ENCODE peak calls at places on chromosomes 12 and 14, in four cellular contexts. U is progenitor cell of endocrine pancreas, O is GM23338, V is cardiac fibroblast. X is an unnamed sample.

GRCh38 chr12:107320031-107320928 is 226.9 kb upstream of the CRY1 start:
- DNase-seq in U (no peak), O (peak; percentile 76), V (peak; percentile 58), X (no peak)

GRCh38 chr12:123483602-123484273 is 25.8 kb downstream of the SNRNP35 start:
- DNase-seq in U (no peak), O (no peak), V (no peak), X (no peak)

GRCh38 chr14:43872752-43873655 is 634.1 kb downstream of the FSCB start:
- DNase-seq in U (no peak), O (peak; percentile 88), V (no peak), X (no peak)

GRCh38 chr12:113306382-113306781 is 28.5 kb downstream of the SLC8B1 start:
- DNase-seq in U (no peak), O (no peak), V (no peak), X (no peak)

GRCh38 chr14:34359423-34360120 is 102.5 kb downstream of the SPTSSA start:
- DNase-seq in U (no peak), O (no peak), V (no peak), X (no peak)

GRCh38 chr14:105495101-105495989 is 4.3 kb downstream of the TEDC1 start:
- DNase-seq in U (no peak), O (no peak), V (no peak), X (no peak)

GRCh38 chr14:85533821-85534271 is 3.9 kb downstream of the FLRT2 start:
- DNase-seq in U (peak; percentile 15), O (peak; percentile 73), V (peak; percentile 32), X (no peak)

GRCh38 chr12:6612247-6612646 is 5.1 kb upstream of the CHD4 start:
- DNase-seq in U (no peak), O (no peak), V (no peak), X (no peak)

GRCh38 chr14:76926521-76927251 is 100.5 kb downstream of the LRRC74A start:
- DNase-seq in U (no peak), O (peak; percentile 73), V (peak; percentile 86), X (no peak)

GRCh38 chr14:104130974-104131651 is 7.3 kb upstream of the KIF26A start:
- DNase-seq in U (no peak), O (peak; percentile 69), V (peak; percentile 45), X (no peak)

GRCh38 chr12:77847060-77847541 is 16.4 kb downstream of the NAV3 start:
- DNase-seq in U (no peak), O (no peak), V (peak; percentile 60), X (no peak)

GRCh38 chr14:97777622-97778021 is 980.4 kb downstream of the VRK1 start:
- DNase-seq in U (no peak), O (no peak), V (no peak), X (no peak)

GRCh38 chr12:95881331-95881955 is 22.7 kb downstream of the SNRPF start:
- DNase-seq in U (no peak), O (no peak), V (peak; percentile 49), X (no peak)

GRCh38 chr12:4214912-4215861 is 58.4 kb upstream of the CCND2 start:
- DNase-seq in U (peak; percentile 8), O (no peak), V (no peak), X (no peak)

GRCh38 chr14:67420102-67420739 is 8.3 kb upstream of the PLEK2 start:
- DNase-seq in U (no peak), O (peak; percentile 87), V (no peak), X (no peak)

GRCh38 chr14:94904636-94905035 is 134.7 kb upstream of the GSC start:
- DNase-seq in U (no peak), O (peak; percentile 10), V (peak; percentile 18), X (no peak)

GRCh38 chr14:99605299-99605961 is 1.4 kb upstream of the CCDC85C start:
- DNase-seq in U (peak; percentile 37), O (peak; percentile 48), V (peak; percentile 46), X (peak; percentile 72)

GRCh38 chr14:50396636-50397460 is at the start of gene CDKL1:
- DNase-seq in U (peak; percentile 53), O (peak; percentile 83), V (peak; percentile 63), X (no peak)

GRCh38 chr12:130375888-130376287 is 38.2 kb downstream of the PIWIL1 start:
- DNase-seq in U (no peak), O (no peak), V (no peak), X (no peak)

GRCh38 chr14:89813485-89814080 is 140.9 kb downstream of the EFCAB11 start:
- DNase-seq in U (no peak), O (peak; percentile 67), V (peak; percentile 89), X (no peak)

GRCh38 chr14:100440207-100440631 is 117.1 kb downstream of the SLC25A47 start:
- DNase-seq in U (peak; percentile 30), O (peak; percentile 78), V (peak; percentile 65), X (peak; percentile 50)

GRCh38 chr14:67373347-67373746 is 13.2 kb downstream of the EIF2S1 start:
- DNase-seq in U (no peak), O (no peak), V (peak; percentile 56), X (no peak)

GRCh38 chr12:92042791-92043531 is 102.7 kb downstream of the BTG1 start:
- DNase-seq in U (no peak), O (no peak), V (no peak), X (no peak)

GRCh38 chr12:9911708-9912107 is 20.5 kb downstream of the CLEC2A start:
- DNase-seq in U (no peak), O (no peak), V (no peak), X (no peak)

GRCh38 chr12:96766232-96766631 is 140.8 kb upstream of the NEDD1 start:
- DNase-seq in U (no peak), O (peak; percentile 55), V (peak; percentile 11), X (no peak)

GRCh38 chr12:38456769-38457168 is 140.2 kb downstream of the ALG10B start:
- DNase-seq in U (no peak), O (no peak), V (no peak), X (no peak)

GRCh38 chr12:113172185-113172584 is 13.1 kb downstream of the DDX54 start:
- DNase-seq in U (no peak), O (no peak), V (no peak), X (no peak)

GRCh38 chr12:42504049-42504448 is 85.5 kb downstream of the PRICKLE1 start:
- DNase-seq in U (no peak), O (no peak), V (peak; percentile 28), X (no peak)

GRCh38 chr12:66140726-66141125 is 10.2 kb upstream of the LLPH start:
- DNase-seq in U (no peak), O (peak; percentile 27), V (no peak), X (no peak)

GRCh38 chr14:98099527-98099926 is 1172.5 kb downstream of the BCL11B start:
- DNase-seq in U (no peak), O (no peak), V (no peak), X (no peak)

GRCh38 chr14:73289308-73289707 is 52.0 kb downstream of the PAPLN start:
- DNase-seq in U (no peak), O (no peak), V (no peak), X (no peak)

GRCh38 chr14:85308531-85309300 is 221.2 kb upstream of the FLRT2 start:
- DNase-seq in U (no peak), O (no peak), V (peak; percentile 5), X (no peak)

GRCh38 chr12:110335481-110336045 is 54.5 kb downstream of the ATP2A2 start:
- DNase-seq in U (no peak), O (no peak), V (no peak), X (no peak)

GRCh38 chr12:110339184-110339952 is 58.3 kb downstream of the ATP2A2 start:
- DNase-seq in U (no peak), O (no peak), V (no peak), X (no peak)

GRCh38 chr12:110337912-110338710 is 57.1 kb downstream of the ATP2A2 start:
- DNase-seq in U (no peak), O (no peak), V (no peak), X (no peak)

GRCh38 chr12:110340706-110341105 is 59.7 kb downstream of the ATP2A2 start:
- DNase-seq in U (no peak), O (no peak), V (peak; percentile 23), X (no peak)

DNA sequence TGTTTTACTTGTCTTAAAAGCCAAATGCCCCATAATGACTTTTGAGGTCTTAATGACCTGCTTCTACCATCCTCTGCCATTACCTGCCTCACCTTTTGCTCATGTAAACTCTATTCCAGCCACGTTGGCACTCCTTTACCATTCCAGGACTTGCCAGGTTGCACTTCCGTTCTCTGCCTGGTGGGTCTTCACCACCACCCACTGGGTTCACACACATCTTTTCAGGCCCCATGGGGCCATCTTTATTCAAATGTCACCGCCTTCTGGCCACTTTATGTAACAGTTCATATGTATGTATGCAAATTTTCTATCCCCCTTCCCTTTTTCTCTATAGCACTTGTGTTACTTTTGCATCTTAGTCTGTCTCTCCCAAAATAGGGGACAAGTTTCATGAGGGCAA is 57.7 kb downstream of the ATP2A2 start:
- DNase-seq in U (no peak), O (peak; percentile 26), V (no peak), X (no peak)
- TF ChIP-seq CTCF in U (peak; percentile 15), O (no peak), V (no peak), X (no peak)

GRCh38 chr12:46005151-46005797 is 14.9 kb upstream of the SCAF11 start:
- DNase-seq in U (no peak), O (no peak), V (peak; percentile 45), X (no peak)
- TF ChIP-seq CTCF in U (no peak), O (no peak), V (peak; percentile 17), X (peak; percentile 48)

GRCh38 chr12:120643574-120643973 is 3.1 kb downstream of the CABP1 start:
- DNase-seq in U (no peak), O (no peak), V (no peak), X (no peak)
- TF ChIP-seq CTCF in U (no peak), O (no peak), V (no peak), X (no peak)

DNA sequence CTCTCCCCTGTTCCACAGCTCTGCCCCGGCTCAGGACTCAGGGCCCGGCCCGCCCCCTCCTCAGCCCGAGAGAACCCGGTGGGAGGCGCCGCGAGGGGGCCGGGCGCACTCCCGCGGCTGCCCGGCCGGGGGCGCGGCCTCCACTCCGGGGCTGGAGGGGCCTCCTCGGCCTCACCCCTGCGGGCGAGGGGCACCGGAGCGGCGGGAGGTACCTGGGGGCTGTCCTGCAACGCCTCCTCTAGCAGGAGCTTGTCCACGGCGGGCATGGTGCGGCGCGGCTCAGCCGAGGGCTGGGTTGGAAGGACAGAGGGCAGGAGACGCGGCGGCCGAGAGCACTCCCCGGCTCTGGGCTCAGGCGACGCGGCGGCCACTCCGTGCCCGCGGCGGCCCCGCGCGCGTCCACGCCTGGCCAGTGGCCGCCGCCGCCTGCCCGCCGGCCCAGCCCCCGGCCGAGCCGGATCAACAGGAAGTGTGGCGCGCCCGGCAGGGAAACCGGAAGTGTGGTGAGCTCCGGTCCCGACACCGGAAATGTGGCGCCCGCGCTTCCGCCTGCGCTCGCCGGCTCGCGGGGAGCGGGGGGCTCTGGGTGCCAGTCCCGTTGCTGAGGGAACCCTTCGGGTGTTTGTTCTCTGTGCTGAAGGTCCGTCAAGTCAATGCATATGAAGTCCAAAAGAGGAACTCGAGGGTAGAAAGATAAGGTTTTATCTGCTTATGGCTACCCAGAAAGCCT is at the start of gene APPL2:
- DNase-seq in U (peak; percentile 76), O (peak; percentile 91), V (peak; percentile 88), X (peak; percentile 85)
- TF ChIP-seq CTCF in U (peak; percentile 58), O (peak; percentile 9), V (no peak), X (no peak)

DNA sequence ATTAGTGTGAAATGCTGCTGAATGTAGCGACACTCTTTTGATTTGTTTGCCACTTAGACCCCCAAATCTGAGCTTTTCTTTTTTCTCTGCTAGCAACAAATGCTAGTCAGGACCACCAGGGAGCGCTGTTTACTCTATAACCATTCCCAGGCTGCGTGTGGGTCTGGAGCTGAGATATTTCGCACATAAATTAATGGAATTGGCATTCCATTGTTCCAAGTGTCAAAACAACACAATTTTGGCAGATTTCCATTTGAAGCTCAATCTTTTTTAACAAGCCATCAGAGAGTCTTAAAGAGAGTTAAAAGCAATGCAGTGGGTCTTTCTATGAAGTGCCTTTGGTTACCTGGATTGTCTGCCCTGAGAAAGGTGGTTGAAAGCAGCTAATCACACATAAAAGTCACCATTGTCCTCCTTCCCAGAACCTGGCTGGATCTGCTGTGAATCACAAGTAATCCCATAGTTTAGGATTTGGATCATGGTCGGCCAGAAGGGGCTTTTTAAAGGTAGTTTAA is 7.4 kb upstream of the TMEM132C start:
- DNase-seq in U (peak; percentile 35), O (peak; percentile 41), V (peak; percentile 5), X (no peak)
- TF ChIP-seq CTCF in U (peak; percentile 94), O (peak; percentile 52), V (peak; percentile 31), X (peak; percentile 87)

X was measured in D721Med.